ENCODE peak calls at places on chromosome 2, in ten cellular contexts. J is NCI-H69; H is activated CD4-positive, alpha-beta T cell treated with anti-CD3 and anti-CD28 coated beads, Interleukin-2, amount 50 U/mL, for 4 hours; A is fibroblast of mammary gland; T is H54; X is T-helper 9 cell; Z is stimulated activated CD4-positive, alpha-beta T cell treated with anti-CD3 and anti-CD28 coated beads, TNF-alpha, amount 100 ng/mL, for 4 hours; P is activated CD8-positive, alpha-beta memory T cell treated with anti-CD3 and anti-CD28 coated beads for 1 hour; Q is GM20000; B is activated naive CD8-positive, alpha-beta T cell treated with anti-CD3 and anti-CD28 coated beads, Interleukin-2, amount 10 ng/mL, durations not matched to agents 7 days and 5 days. C is an unnamed sample.

GRCh38 chr2:74194799-74195198 is 3.6 kb upstream of the MTHFD2 start:
- DNase-seq in J (no peak), H (no peak), A (no peak), T (no peak), X (no peak), Z (no peak), P (no peak), Q (no peak), B (no peak), C (no peak)

GRCh38 chr2:235857613-235858012 is 310.6 kb downstream of the GBX2 start:
- DNase-seq in J (no peak), H (no peak), A (no peak), T (no peak), X (no peak), Z (no peak), P (no peak), Q (no peak), B (no peak), C (peak; percentile 33)

GRCh38 chr2:234863043-234863934 is 88.5 kb upstream of the SH3BP4 start:
- DNase-seq in J (no peak), H (no peak), A (peak; percentile 89), T (peak; percentile 68), X (no peak), Z (no peak), P (no peak), Q (no peak), B (no peak), C (peak; percentile 82)

GRCh38 chr2:74186038-74186437 is 7.4 kb upstream of the MOB1A start:
- DNase-seq in J (no peak), H (no peak), A (no peak), T (no peak), X (no peak), Z (no peak), P (no peak), Q (peak; percentile 61), B (no peak), C (no peak)

GRCh38 chr2:149143734-149144133 is 105.2 kb downstream of the LYPD6B start:
- DNase-seq in J (no peak), H (no peak), A (no peak), T (no peak), X (no peak), Z (no peak), P (no peak), Q (no peak), B (no peak), C (no peak)

GRCh38 chr2:238143239-238143951 is 4.9 kb downstream of the KLHL30 start:
- DNase-seq in J (no peak), H (no peak), A (peak; percentile 33), T (peak; percentile 92), X (no peak), Z (no peak), P (no peak), Q (no peak), B (no peak), C (peak; percentile 47)

GRCh38 chr2:13193900-13194299 is 477.2 kb downstream of the TRIB2 start:
- DNase-seq in J (peak; percentile 33), H (no peak), A (peak; percentile 39), T (no peak), X (no peak), Z (no peak), P (no peak), Q (peak; percentile 13), B (no peak), C (peak; percentile 16)

GRCh38 chr2:156536534-156536933 is 100.4 kb downstream of the GPD2 start:
- DNase-seq in J (no peak), H (no peak), A (no peak), T (no peak), X (no peak), Z (no peak), P (no peak), Q (no peak), B (no peak), C (no peak)

GRCh38 chr2:149507933-149508332 is 79.6 kb downstream of the MMADHC start:
- DNase-seq in J (no peak), H (no peak), A (no peak), T (no peak), X (no peak), Z (no peak), P (no peak), Q (no peak), B (no peak), C (no peak)

GRCh38 chr2:121128741-121129659 is 156.0 kb downstream of the TFCP2L1 start:
- DNase-seq in J (no peak), H (no peak), A (peak; percentile 15), T (no peak), X (no peak), Z (no peak), P (no peak), Q (no peak), B (peak; percentile 37), C (no peak)

GRCh38 chr2:85770786-85771409 is 17.1 kb downstream of the ATOH8 start:
- DNase-seq in J (no peak), H (no peak), A (no peak), T (no peak), X (no peak), Z (no peak), P (no peak), Q (no peak), B (no peak), C (no peak)

GRCh38 chr2:132522901-132523300 is 106.3 kb downstream of the GPR39 start:
- DNase-seq in J (no peak), H (no peak), A (no peak), T (no peak), X (no peak), Z (no peak), P (no peak), Q (no peak), B (no peak), C (no peak)

GRCh38 chr2:196587061-196587460 is 52.5 kb upstream of the CCDC150 start:
- DNase-seq in J (no peak), H (no peak), A (no peak), T (no peak), X (no peak), Z (no peak), P (no peak), Q (no peak), B (no peak), C (no peak)

GRCh38 chr2:202378661-202379338 is 2.7 kb downstream of the BMPR2 start:
- DNase-seq in J (no peak), H (no peak), A (no peak), T (no peak), X (no peak), Z (no peak), P (no peak), Q (no peak), B (no peak), C (no peak)

GRCh38 chr2:43326116-43326825 is 99.9 kb upstream of the ZFP36L2 start:
- DNase-seq in J (no peak), H (no peak), A (no peak), T (no peak), X (no peak), Z (no peak), P (no peak), Q (no peak), B (no peak), C (no peak)

GRCh38 chr2:112634874-112635157 is 10.9 kb upstream of the SLC20A1 start:
- DNase-seq in J (no peak), H (no peak), A (no peak), T (no peak), X (no peak), Z (no peak), P (no peak), Q (no peak), B (peak; percentile 36), C (no peak)

GRCh38 chr2:127678991-127679390 is 3.7 kb upstream of the LIMS2 start:
- DNase-seq in J (no peak), H (no peak), A (no peak), T (no peak), X (no peak), Z (no peak), P (no peak), Q (no peak), B (no peak), C (no peak)

C was measured in IMR-90.